ENCODE peak calls at places on chromosomes 11 and 22, in eight cellular contexts. Q, D, G, J, V, C, H and S are unnamed samples.

GRCh38 chr11:26655287-26655686 is 66.6 kb downstream of the SLC5A12 start:
- DNase-seq in Q (no peak), D (no peak), G (no peak), J (no peak), V (no peak), C (no peak), H (no peak), S (no peak)

GRCh38 chr11:45336136-45336535 is 50.0 kb upstream of the SYT13 start:
- DNase-seq in Q (no peak), D (no peak), G (no peak), J (no peak), V (peak; percentile 37), C (no peak), H (no peak), S (no peak)

GRCh38 chr11:13318498-13319295 is 41.1 kb downstream of the BMAL1 start:
- DNase-seq in Q (no peak), D (no peak), G (no peak), J (no peak), V (no peak), C (no peak), H (no peak), S (peak; percentile 53)

GRCh38 chr11:111736191-111736590 is 30.0 kb downstream of the PPP2R1B start:
- DNase-seq in Q (no peak), D (peak; percentile 40), G (no peak), J (no peak), V (no peak), C (no peak), H (no peak), S (no peak)

GRCh38 chr11:46240861-46241260 is 36.6 kb upstream of the CREB3L1 start:
- DNase-seq in Q (no peak), D (no peak), G (no peak), J (no peak), V (no peak), C (no peak), H (no peak), S (no peak)

GRCh38 chr11:57648791-57649735 is 649 bp downstream of the YPEL4 start:
- DNase-seq in Q (no peak), D (no peak), G (no peak), J (no peak), V (no peak), C (no peak), H (no peak), S (no peak)

GRCh38 chr11:15826826-15827225 is 529.5 kb downstream of the SOX6 start:
- DNase-seq in Q (peak; percentile 87), D (no peak), G (peak; percentile 74), J (peak; percentile 15), V (no peak), C (peak; percentile 64), H (no peak), S (peak; percentile 21)

GRCh38 chr11:61507962-61508824 is at the start of gene LRRC10B:
- DNase-seq in Q (peak; percentile 60), D (no peak), G (peak; percentile 49), J (no peak), V (peak; percentile 80), C (no peak), H (no peak), S (peak; percentile 63)

GRCh38 chr11:84566681-84567080 is 1060.5 kb downstream of the DLG2 start:
- DNase-seq in Q (no peak), D (no peak), G (no peak), J (no peak), V (no peak), C (no peak), H (no peak), S (no peak)

GRCh38 chr11:13664351-13664750 is 4.1 kb upstream of the FAR1 start:
- DNase-seq in Q (no peak), D (no peak), G (no peak), J (peak; percentile 15), V (no peak), C (no peak), H (no peak), S (no peak)

GRCh38 chr11:65782816-65783228 is 2.0 kb upstream of the AP5B1 start:
- DNase-seq in Q (no peak), D (no peak), G (no peak), J (no peak), V (no peak), C (no peak), H (no peak), S (no peak)

GRCh38 chr11:41954034-41954433 is 494.6 kb upstream of the LRRC4C start:
- DNase-seq in Q (no peak), D (no peak), G (no peak), J (peak; percentile 2), V (no peak), C (no peak), H (peak; percentile 14), S (no peak)

GRCh38 chr22:26057731-26058130 is 111.5 kb upstream of the SEZ6L start:
- DNase-seq in Q (no peak), D (no peak), G (no peak), J (no peak), V (no peak), C (no peak), H (no peak), S (no peak)

GRCh38 chr22:46738961-46739870 is 1.2 kb upstream of the CERK start:
- DNase-seq in Q (no peak), D (peak; percentile 44), G (peak; percentile 88), J (peak; percentile 79), V (no peak), C (peak; percentile 61), H (peak; percentile 77), S (no peak)

GRCh38 chr11:10407055-10407454 is 48.0 kb upstream of the AMPD3 start:
- DNase-seq in Q (no peak), D (no peak), G (no peak), J (peak; percentile 66), V (no peak), C (no peak), H (no peak), S (no peak)

GRCh38 chr11:818396-819128 is at the start of gene PNPLA2:
- DNase-seq in Q (peak; percentile 10), D (peak; percentile 63), G (peak; percentile 79), J (peak; percentile 74), V (no peak), C (peak; percentile 78), H (no peak), S (no peak)

GRCh38 chr11:9276571-9276970 is 11.4 kb upstream of the DENND5A start:
- DNase-seq in Q (no peak), D (no peak), G (peak; percentile 24), J (no peak), V (no peak), C (no peak), H (no peak), S (no peak)

GRCh38 chr11:122202161-122202950 is 86.3 kb upstream of the BLID start:
- DNase-seq in Q (no peak), D (no peak), G (no peak), J (no peak), V (no peak), C (no peak), H (no peak), S (no peak)

GRCh38 chr11:122201126-122201525 is 85.1 kb upstream of the BLID start:
- DNase-seq in Q (no peak), D (no peak), G (no peak), J (no peak), V (no peak), C (no peak), H (no peak), S (no peak)

GRCh38 chr11:122204206-122204605 is 88.2 kb upstream of the BLID start:
- DNase-seq in Q (no peak), D (no peak), G (no peak), J (no peak), V (no peak), C (no peak), H (no peak), S (no peak)

GRCh38 chr11:122205036-122205435 is 89.0 kb upstream of the BLID start:
- DNase-seq in Q (no peak), D (no peak), G (no peak), J (no peak), V (no peak), C (no peak), H (no peak), S (no peak)

GRCh38 chr11:122202951-122203456 is 87.0 kb upstream of the BLID start:
- DNase-seq in Q (peak; percentile 82), D (peak; percentile 63), G (peak; percentile 65), J (peak; percentile 81), V (peak; percentile 84), C (peak; percentile 83), H (no peak), S (peak; percentile 65)
- TF ChIP-seq CTCF in Q (peak; percentile 94), D (peak; percentile 95), G (peak; percentile 86), J (peak; percentile 98), V (peak; percentile 97), C (peak; percentile 98), H (peak; percentile 99), S (peak; percentile 92)

GRCh38 chr11:70048279-70049024 is 29.7 kb upstream of the ANO1 start:
- DNase-seq in Q (peak; percentile 24), D (no peak), G (peak; percentile 51), J (peak; percentile 45), V (peak; percentile 69), C (no peak), H (no peak), S (no peak)
- TF ChIP-seq CTCF in Q (peak; percentile 47), D (no peak), G (peak; percentile 21), J (no peak), V (peak; percentile 61), C (no peak), H (peak; percentile 42), S (no peak)

GRCh38 chr11:109041876-109042275 is 377.0 kb downstream of the DDX10 start:
- DNase-seq in Q (no peak), D (no peak), G (no peak), J (no peak), V (no peak), C (no peak), H (no peak), S (no peak)

GRCh38 chr11:109043318-109043717 is 378.4 kb downstream of the DDX10 start:
- DNase-seq in Q (no peak), D (no peak), G (no peak), J (no peak), V (no peak), C (no peak), H (no peak), S (peak; percentile 6)

GRCh38 chr11:109037856-109038780 is 373.2 kb downstream of the DDX10 start:
- DNase-seq in Q (no peak), D (peak; percentile 23), G (no peak), J (peak; percentile 22), V (no peak), C (no peak), H (no peak), S (no peak)

GRCh38 chr11:109039611-109040010 is 374.7 kb downstream of the DDX10 start:
- DNase-seq in Q (no peak), D (no peak), G (no peak), J (no peak), V (no peak), C (no peak), H (no peak), S (no peak)

GRCh38 chr11:109040303-109040702 is 375.4 kb downstream of the DDX10 start:
- DNase-seq in Q (peak; percentile 8), D (no peak), G (no peak), J (no peak), V (no peak), C (no peak), H (no peak), S (no peak)
- TF ChIP-seq CTCF in Q (no peak), D (no peak), G (no peak), J (no peak), V (peak; percentile 47), C (no peak), H (peak; percentile 10), S (no peak)

DNA sequence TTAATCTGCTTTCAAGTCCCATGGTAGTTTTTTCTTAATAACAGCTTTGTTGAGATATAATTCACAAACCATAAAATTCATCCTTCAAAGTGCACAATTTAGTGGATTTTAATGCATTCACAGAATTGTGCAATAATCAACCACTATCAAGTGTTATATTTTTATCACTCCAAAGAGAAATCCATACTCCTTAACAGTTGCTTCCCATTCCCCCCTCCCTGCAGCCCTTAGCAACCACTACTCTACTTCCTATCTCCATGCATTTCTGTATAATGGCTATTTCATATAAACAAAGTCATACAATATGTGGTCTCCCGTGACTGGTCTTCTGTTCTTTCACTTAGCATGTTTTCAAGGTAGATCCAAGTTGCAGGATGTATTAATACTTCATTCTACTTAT is 18.8 kb upstream of the NUP50 start:
- DNase-seq in Q (no peak), D (no peak), G (no peak), J (no peak), V (no peak), C (no peak), H (no peak), S (no peak)
- TF ChIP-seq CTCF in Q (no peak), D (no peak), G (no peak), J (no peak), V (no peak), C (no peak), H (no peak), S (no peak)